ENCODE peak calls at places on chromosomes 1 and 21, in four cellular contexts. One of them, this sample, is unnamed.

GRCh38 chr21:26027696-26028095 is 142.9 kb downstream of the APP start:
- DNase-seq in fibroblast of lung: peak
- DNase-seq in trophoblast cell: no peak
- DNase-seq in mesenchymal stem cell: no peak
- DNase-seq in this sample: no peak

GRCh38 chr1:34426325-34426896 is 249.7 kb downstream of the C1orf94 start:
- DNase-seq in fibroblast of lung: no peak
- DNase-seq in trophoblast cell: no peak
- DNase-seq in mesenchymal stem cell: no peak
- DNase-seq in this sample: no peak

GRCh38 chr1:36093919-36094318 is 5.2 kb downstream of the ADPRS start:
- DNase-seq in fibroblast of lung: no peak
- DNase-seq in trophoblast cell: no peak
- DNase-seq in mesenchymal stem cell: no peak
- DNase-seq in this sample: no peak

GRCh38 chr1:54952950-54953718 is 27.3 kb upstream of the TMEM61 start:
- DNase-seq in fibroblast of lung: peak
- DNase-seq in trophoblast cell: no peak
- DNase-seq in mesenchymal stem cell: peak
- DNase-seq in this sample: peak

GRCh38 chr1:215181518-215181917 is 99.0 kb downstream of the KCNK2 start:
- DNase-seq in fibroblast of lung: no peak
- DNase-seq in trophoblast cell: no peak
- DNase-seq in mesenchymal stem cell: no peak
- DNase-seq in this sample: peak

GRCh38 chr21:16842716-16843115 is 670.1 kb upstream of the CXADR start:
- DNase-seq in fibroblast of lung: peak
- DNase-seq in trophoblast cell: no peak
- DNase-seq in mesenchymal stem cell: no peak
- DNase-seq in this sample: no peak

GRCh38 chr1:107264561-107264960 is 123.7 kb downstream of the NTNG1 start:
- DNase-seq in fibroblast of lung: peak
- DNase-seq in trophoblast cell: no peak
- DNase-seq in mesenchymal stem cell: peak
- DNase-seq in this sample: peak

GRCh38 chr21:44681861-44682579 is at the start of gene KRTAP12-1:
- DNase-seq in fibroblast of lung: no peak
- DNase-seq in trophoblast cell: no peak
- DNase-seq in mesenchymal stem cell: no peak
- DNase-seq in this sample: no peak

GRCh38 chr21:45286671-45287437 is 841 bp downstream of the POFUT2 start:
- DNase-seq in fibroblast of lung: peak
- DNase-seq in trophoblast cell: no peak
- DNase-seq in mesenchymal stem cell: peak
- DNase-seq in this sample: no peak

GRCh38 chr1:201656670-201657032 is 117.7 kb downstream of the NAV1 start:
- DNase-seq in fibroblast of lung: peak
- DNase-seq in trophoblast cell: no peak
- DNase-seq in mesenchymal stem cell: peak
- DNase-seq in this sample: no peak

GRCh38 chr1:226778657-226779058 is 39.6 kb upstream of the ITPKB start:
- DNase-seq in fibroblast of lung: peak
- DNase-seq in trophoblast cell: peak
- DNase-seq in mesenchymal stem cell: peak
- DNase-seq in this sample: peak

GRCh38 chr1:235078480-235078803 is 50.2 kb downstream of the TOMM20 start:
- DNase-seq in fibroblast of lung: no peak
- DNase-seq in trophoblast cell: no peak
- DNase-seq in mesenchymal stem cell: no peak
- DNase-seq in this sample: no peak

GRCh38 chr1:157653494-157653873 is 47.1 kb downstream of the FCRL3 start:
- DNase-seq in fibroblast of lung: no peak
- DNase-seq in trophoblast cell: no peak
- DNase-seq in mesenchymal stem cell: no peak
- DNase-seq in this sample: no peak

GRCh38 chr1:82919828-82920227 is 1079.1 kb downstream of the TTLL7 start:
- DNase-seq in fibroblast of lung: no peak
- DNase-seq in trophoblast cell: no peak
- DNase-seq in mesenchymal stem cell: peak
- DNase-seq in this sample: no peak

GRCh38 chr1:198529414-198529813 is 11.1 kb downstream of the ATP6V1G3 start:
- DNase-seq in fibroblast of lung: peak
- DNase-seq in trophoblast cell: no peak
- DNase-seq in mesenchymal stem cell: peak
- DNase-seq in this sample: no peak

GRCh38 chr1:229028987-229029550 is 241.8 kb upstream of the RAB4A start:
- DNase-seq in fibroblast of lung: no peak
- DNase-seq in trophoblast cell: no peak
- DNase-seq in mesenchymal stem cell: no peak
- DNase-seq in this sample: no peak

GRCh38 chr1:27361553-27361952 is 5.2 kb downstream of the MAP3K6 start:
- DNase-seq in fibroblast of lung: no peak
- DNase-seq in trophoblast cell: no peak
- DNase-seq in mesenchymal stem cell: no peak
- DNase-seq in this sample: no peak

GRCh38 chr1:18629659-18630510 is 761 bp upstream of the PAX7 start:
- DNase-seq in fibroblast of lung: no peak
- DNase-seq in trophoblast cell: no peak
- DNase-seq in mesenchymal stem cell: no peak
- DNase-seq in this sample: no peak

GRCh38 chr1:2407166-2407990 is 5.0 kb downstream of the PEX10 start:
- DNase-seq in fibroblast of lung: no peak
- DNase-seq in trophoblast cell: no peak
- DNase-seq in mesenchymal stem cell: no peak
- DNase-seq in this sample: no peak

GRCh38 chr1:153503766-153504165 is 32.0 kb downstream of the S100A6 start:
- DNase-seq in fibroblast of lung: no peak
- DNase-seq in trophoblast cell: no peak
- DNase-seq in mesenchymal stem cell: no peak
- DNase-seq in this sample: no peak

GRCh38 chr1:115810609-115811008 is 30.3 kb downstream of the NHLH2 start:
- DNase-seq in fibroblast of lung: no peak
- DNase-seq in trophoblast cell: no peak
- DNase-seq in mesenchymal stem cell: peak
- DNase-seq in this sample: no peak

GRCh38 chr1:234599617-234600417 is 10.2 kb downstream of the IRF2BP2 start:
- DNase-seq in fibroblast of lung: peak
- DNase-seq in trophoblast cell: peak
- DNase-seq in mesenchymal stem cell: peak
- DNase-seq in this sample: peak

GRCh38 chr1:54135436-54136120 is 17.2 kb downstream of the CDCP2 start:
- DNase-seq in fibroblast of lung: peak
- DNase-seq in trophoblast cell: no peak
- DNase-seq in mesenchymal stem cell: peak
- DNase-seq in this sample: no peak

GRCh38 chr1:220556641-220557040 is 28.7 kb downstream of the MARK1 start:
- DNase-seq in fibroblast of lung: peak
- DNase-seq in trophoblast cell: no peak
- DNase-seq in mesenchymal stem cell: no peak
- DNase-seq in this sample: no peak

GRCh38 chr1:47175227-47175934 is 14.5 kb downstream of the PDZK1IP1 start:
- DNase-seq in fibroblast of lung: peak
- DNase-seq in trophoblast cell: peak
- DNase-seq in mesenchymal stem cell: peak
- DNase-seq in this sample: peak

GRCh38 chr21:46618738-46619369 is 14.0 kb upstream of the S100B start:
- DNase-seq in fibroblast of lung: peak
- DNase-seq in trophoblast cell: no peak
- DNase-seq in mesenchymal stem cell: no peak
- DNase-seq in this sample: no peak

GRCh38 chr21:17479606-17480005 is 33.2 kb upstream of the CXADR start:
- DNase-seq in fibroblast of lung: no peak
- DNase-seq in trophoblast cell: no peak
- DNase-seq in mesenchymal stem cell: no peak
- DNase-seq in this sample: no peak

GRCh38 chr1:184986250-184986649 is 11.9 kb upstream of the NIBAN1 start:
- DNase-seq in fibroblast of lung: peak
- DNase-seq in trophoblast cell: no peak
- DNase-seq in mesenchymal stem cell: peak
- DNase-seq in this sample: peak

GRCh38 chr1:82819234-82819633 is 1018.5 kb downstream of the ADGRL2 start:
- DNase-seq in fibroblast of lung: no peak
- DNase-seq in trophoblast cell: no peak
- DNase-seq in mesenchymal stem cell: peak
- DNase-seq in this sample: no peak

GRCh38 chr1:181548491-181548890 is 65.2 kb downstream of the CACNA1E start:
- DNase-seq in fibroblast of lung: peak
- DNase-seq in trophoblast cell: no peak
- DNase-seq in mesenchymal stem cell: no peak
- DNase-seq in this sample: no peak

GRCh38 chr1:195754297-195754696 is 853.9 kb downstream of the KCNT2 start:
- DNase-seq in fibroblast of lung: no peak
- DNase-seq in trophoblast cell: peak
- DNase-seq in mesenchymal stem cell: peak
- DNase-seq in this sample: no peak

GRCh38 chr21:37153193-37153934 is 80.3 kb downstream of the TTC3 start:
- DNase-seq in fibroblast of lung: peak
- DNase-seq in trophoblast cell: peak
- DNase-seq in mesenchymal stem cell: peak
- DNase-seq in this sample: no peak

GRCh38 chr1:14945132-14946010 is 208.2 kb upstream of the TMEM51 start:
- DNase-seq in fibroblast of lung: peak
- DNase-seq in trophoblast cell: peak
- DNase-seq in mesenchymal stem cell: peak
- DNase-seq in this sample: peak

GRCh38 chr1:26696191-26696644 is 403 bp downstream of the ARID1A start:
- DNase-seq in fibroblast of lung: no peak
- DNase-seq in trophoblast cell: no peak
- DNase-seq in mesenchymal stem cell: no peak
- DNase-seq in this sample: no peak

GRCh38 chr1:101288491-101288944 is 51.7 kb downstream of the S1PR1 start:
- DNase-seq in fibroblast of lung: peak
- DNase-seq in trophoblast cell: peak
- DNase-seq in mesenchymal stem cell: peak
- DNase-seq in this sample: peak

GRCh38 chr1:204769997-204770396 is 84.5 kb upstream of the LRRN2 start:
- DNase-seq in fibroblast of lung: peak
- DNase-seq in trophoblast cell: no peak
- DNase-seq in mesenchymal stem cell: no peak
- DNase-seq in this sample: peak

GRCh38 chr1:75469586-75470173 is 141.2 kb downstream of the SLC44A5 start:
- DNase-seq in fibroblast of lung: peak
- DNase-seq in trophoblast cell: no peak
- DNase-seq in mesenchymal stem cell: no peak
- DNase-seq in this sample: no peak

GRCh38 chr1:110686188-110686587 is 11.4 kb upstream of the KCNA3 start:
- DNase-seq in fibroblast of lung: no peak
- DNase-seq in trophoblast cell: no peak
- DNase-seq in mesenchymal stem cell: no peak
- DNase-seq in this sample: no peak

GRCh38 chr1:44371206-44371605 is 16.1 kb upstream of the ERI3 start:
- DNase-seq in fibroblast of lung: no peak
- DNase-seq in trophoblast cell: no peak
- DNase-seq in mesenchymal stem cell: no peak
- DNase-seq in this sample: no peak
- H3K9ac ChIP-seq in fibroblast of lung: no peak
- H3K9ac ChIP-seq in trophoblast cell: no peak
- H3K9ac ChIP-seq in mesenchymal stem cell: no peak
- H3K9ac ChIP-seq in this sample: no peak

DNA sequence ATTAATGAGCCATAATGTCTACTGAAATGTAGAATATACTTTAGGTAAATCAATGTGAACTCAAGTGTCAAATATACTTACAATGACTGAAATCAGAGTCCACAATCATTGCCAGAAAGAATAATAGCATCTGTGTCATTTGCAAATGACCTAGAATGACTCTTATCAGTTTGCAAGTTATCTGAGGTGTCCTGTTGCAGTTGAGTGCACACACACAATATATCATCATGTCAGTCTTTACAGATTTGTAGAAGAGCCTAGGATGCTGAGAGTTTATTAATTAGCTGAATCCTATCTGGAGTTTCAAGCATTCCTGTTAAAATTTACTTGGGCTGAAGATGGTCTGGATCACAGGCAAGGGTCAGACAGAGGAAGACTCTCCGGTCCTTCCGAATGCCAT is 324.0 kb upstream of the GREM2 start:
- DNase-seq in fibroblast of lung: no peak
- DNase-seq in trophoblast cell: no peak
- DNase-seq in mesenchymal stem cell: no peak
- DNase-seq in this sample: no peak
- H2AFZ ChIP-seq in fibroblast of lung: no peak
- H2AFZ ChIP-seq in trophoblast cell: no peak
- H2AFZ ChIP-seq in mesenchymal stem cell: no peak
- H2AFZ ChIP-seq in this sample: no peak

DNA sequence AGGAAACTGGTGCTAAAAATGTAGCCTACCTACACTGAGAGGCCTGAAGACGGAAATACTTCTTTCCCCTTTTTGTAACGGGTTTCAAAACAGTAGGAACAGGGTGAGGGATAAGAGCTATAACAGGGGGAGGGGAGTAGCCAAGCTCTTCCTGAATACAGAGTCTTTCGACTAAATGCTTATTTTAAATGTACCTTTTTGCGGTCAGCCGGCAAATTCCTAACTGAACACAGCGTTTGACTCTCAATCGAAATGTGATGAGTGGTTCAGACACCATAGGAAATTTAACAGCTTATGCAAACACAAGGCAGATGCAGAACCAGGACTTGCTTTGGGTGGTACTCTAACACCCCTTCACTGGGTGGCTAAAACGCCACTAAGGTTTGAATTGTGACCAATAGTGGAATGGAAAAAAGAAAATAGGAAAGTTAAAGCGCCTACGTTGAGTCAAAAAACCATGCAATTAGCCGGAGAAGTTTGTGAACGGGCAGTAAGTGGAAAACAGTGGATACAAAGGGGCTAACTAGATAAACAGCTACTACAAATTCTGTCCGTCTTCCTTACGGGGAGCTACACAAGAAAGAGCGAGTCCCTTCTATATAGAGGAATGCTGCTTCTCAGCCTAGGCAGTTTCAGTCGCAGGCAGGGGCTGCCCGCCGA is 1.7 kb downstream of the EGLN1 start:
- DNase-seq in fibroblast of lung: peak
- DNase-seq in trophoblast cell: no peak
- DNase-seq in mesenchymal stem cell: peak
- DNase-seq in this sample: peak
- H3K9ac ChIP-seq in fibroblast of lung: peak
- H3K9ac ChIP-seq in trophoblast cell: peak
- H3K9ac ChIP-seq in mesenchymal stem cell: peak
- H3K9ac ChIP-seq in this sample: peak

GRCh38 chr1:210899676-210900075 is 234.3 kb downstream of the KCNH1 start:
- DNase-seq in fibroblast of lung: no peak
- DNase-seq in trophoblast cell: no peak
- DNase-seq in mesenchymal stem cell: no peak
- DNase-seq in this sample: no peak
- H2AFZ ChIP-seq in fibroblast of lung: no peak
- H2AFZ ChIP-seq in trophoblast cell: no peak
- H2AFZ ChIP-seq in mesenchymal stem cell: no peak
- H2AFZ ChIP-seq in this sample: no peak

DNA sequence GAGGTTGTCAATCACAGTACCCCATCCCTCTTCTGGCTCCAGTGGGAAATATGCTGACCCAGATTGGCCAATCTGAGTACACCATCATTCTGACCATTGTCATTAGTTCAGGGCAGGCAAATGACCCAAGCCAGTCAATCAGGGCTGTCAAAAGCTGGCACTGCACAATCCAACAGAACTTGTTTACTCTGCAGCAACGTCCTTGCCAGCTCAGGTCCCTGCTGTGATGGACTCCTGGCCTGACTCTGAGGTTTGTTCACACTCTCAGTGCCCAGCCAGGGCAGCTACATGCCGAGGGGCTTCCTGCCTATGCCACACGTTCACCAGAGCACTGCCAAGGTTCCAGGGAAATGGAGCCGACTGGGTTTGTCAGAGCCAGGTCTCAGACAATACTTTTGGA is 14.7 kb upstream of the OVAAL start:
- DNase-seq in fibroblast of lung: no peak
- DNase-seq in trophoblast cell: no peak
- DNase-seq in mesenchymal stem cell: no peak
- DNase-seq in this sample: no peak
- H3K9ac ChIP-seq in fibroblast of lung: no peak
- H3K9ac ChIP-seq in trophoblast cell: no peak
- H3K9ac ChIP-seq in mesenchymal stem cell: no peak
- H3K9ac ChIP-seq in this sample: no peak

This sample was measured in mammary epithelial cell.